ENCODE peak calls at places on chromosomes 6 and 20, in six cellular contexts. Q is WERI-Rb-1, X is choroid plexus epithelial cell, U is neural progenitor cell, H is GM10248, I is AG09319. J is an unnamed sample.

GRCh38 chr6:48689498-48689897 is 578.5 kb upstream of the PTCHD4 start:
- DNase-seq in Q (no peak), X (peak; percentile 6), U (no peak), H (no peak), I (no peak), J (no peak)

GRCh38 chr6:70099732-70100131 is 203.2 kb downstream of the COL9A1 start:
- DNase-seq in Q (no peak), X (no peak), U (no peak), H (no peak), I (no peak), J (no peak)

GRCh38 chr6:161226005-161226964 is 47.6 kb downstream of the AGPAT4 start:
- DNase-seq in Q (no peak), X (no peak), U (no peak), H (peak; percentile 32), I (no peak), J (no peak)

GRCh38 chr6:27286141-27286540 is 25.9 kb downstream of the POM121L2 start:
- DNase-seq in Q (no peak), X (no peak), U (no peak), H (no peak), I (no peak), J (no peak)

GRCh38 chr20:17845701-17846475 is 122.7 kb downstream of the SNX5 start:
- DNase-seq in Q (no peak), X (no peak), U (no peak), H (no peak), I (no peak), J (no peak)

GRCh38 chr6:106046854-106047200 is 39.3 kb upstream of the PRDM1 start:
- DNase-seq in Q (no peak), X (no peak), U (no peak), H (no peak), I (no peak), J (no peak)

GRCh38 chr6:145148392-145149175 is 586.7 kb downstream of the EPM2A start:
- DNase-seq in Q (no peak), X (peak; percentile 65), U (no peak), H (no peak), I (peak; percentile 48), J (peak; percentile 88)

GRCh38 chr20:31256959-31257358 is 505 bp upstream of the DEFB115 start:
- DNase-seq in Q (no peak), X (no peak), U (no peak), H (no peak), I (no peak), J (no peak)

GRCh38 chr20:20096421-20096820 is 44.1 kb downstream of the CFAP61 start:
- DNase-seq in Q (no peak), X (no peak), U (no peak), H (no peak), I (no peak), J (no peak)

GRCh38 chr20:53929974-53930650 is 140.3 kb downstream of the BCAS1 start:
- DNase-seq in Q (no peak), X (no peak), U (no peak), H (peak; percentile 57), I (no peak), J (no peak)

GRCh38 chr6:84449220-84449619 is 221.8 kb upstream of the CEP162 start:
- DNase-seq in Q (no peak), X (peak; percentile 66), U (peak; percentile 18), H (no peak), I (no peak), J (no peak)

GRCh38 chr6:87897581-87898147 is 150.0 kb upstream of the SPACA1 start:
- DNase-seq in Q (no peak), X (peak; percentile 65), U (no peak), H (no peak), I (no peak), J (no peak)

GRCh38 chr6:33428219-33428890 is 8.5 kb downstream of the SYNGAP1 start:
- DNase-seq in Q (peak; percentile 66), X (no peak), U (peak; percentile 50), H (no peak), I (no peak), J (peak; percentile 34)

GRCh38 chr20:57460781-57461465 is 64.0 kb downstream of the CTCFL start:
- DNase-seq in Q (no peak), X (no peak), U (peak; percentile 29), H (no peak), I (no peak), J (no peak)

GRCh38 chr6:169424821-169425240 is 171.2 kb upstream of the THBS2 start:
- DNase-seq in Q (no peak), X (peak; percentile 60), U (no peak), H (no peak), I (no peak), J (no peak)

GRCh38 chr6:138572200-138572875 is 73.0 kb upstream of the NHSL1 start:
- DNase-seq in Q (no peak), X (peak; percentile 94), U (peak; percentile 91), H (no peak), I (peak; percentile 44), J (peak; percentile 70)

GRCh38 chr6:141313986-141314385 is 818.7 kb upstream of the GJE1 start:
- DNase-seq in Q (no peak), X (no peak), U (peak; percentile 21), H (no peak), I (no peak), J (no peak)

GRCh38 chr6:57127763-57128162 is 37.8 kb downstream of the ZNF451 start:
- DNase-seq in Q (no peak), X (no peak), U (no peak), H (no peak), I (no peak), J (no peak)

GRCh38 chr6:138640028-138640427 is 133.5 kb upstream of the CCDC28A start:
- DNase-seq in Q (no peak), X (no peak), U (no peak), H (no peak), I (no peak), J (no peak)

GRCh38 chr20:18414140-18414539 is 52.7 kb downstream of the DZANK1 start:
- DNase-seq in Q (no peak), X (no peak), U (no peak), H (no peak), I (no peak), J (no peak)

GRCh38 chr20:63963784-63964301 is 5.9 kb downstream of the ZNF512B start:
- DNase-seq in Q (no peak), X (no peak), U (no peak), H (no peak), I (no peak), J (no peak)

GRCh38 chr6:160163425-160163824 is 41.8 kb downstream of the SLC22A1 start:
- DNase-seq in Q (no peak), X (no peak), U (no peak), H (no peak), I (no peak), J (no peak)

GRCh38 chr6:168961257-168961656 is 292.4 kb downstream of the THBS2 start:
- DNase-seq in Q (no peak), X (no peak), U (no peak), H (no peak), I (no peak), J (no peak)

GRCh38 chr6:1972961-1973360 is 272.4 kb downstream of the GMDS start:
- DNase-seq in Q (no peak), X (no peak), U (no peak), H (no peak), I (no peak), J (no peak)

GRCh38 chr20:31822421-31823330 is 3.5 kb downstream of the MYLK2 start:
- DNase-seq in Q (peak; percentile 73), X (peak; percentile 74), U (peak; percentile 89), H (peak; percentile 92), I (no peak), J (peak; percentile 71)

GRCh38 chr6:26414281-26414680 is 12.2 kb downstream of the BTN3A1 start:
- DNase-seq in Q (no peak), X (no peak), U (no peak), H (no peak), I (no peak), J (no peak)

GRCh38 chr6:166286831-166287271 is 21.3 kb downstream of the PRR18 start:
- DNase-seq in Q (no peak), X (no peak), U (no peak), H (peak; percentile 51), I (no peak), J (no peak)

DNA sequence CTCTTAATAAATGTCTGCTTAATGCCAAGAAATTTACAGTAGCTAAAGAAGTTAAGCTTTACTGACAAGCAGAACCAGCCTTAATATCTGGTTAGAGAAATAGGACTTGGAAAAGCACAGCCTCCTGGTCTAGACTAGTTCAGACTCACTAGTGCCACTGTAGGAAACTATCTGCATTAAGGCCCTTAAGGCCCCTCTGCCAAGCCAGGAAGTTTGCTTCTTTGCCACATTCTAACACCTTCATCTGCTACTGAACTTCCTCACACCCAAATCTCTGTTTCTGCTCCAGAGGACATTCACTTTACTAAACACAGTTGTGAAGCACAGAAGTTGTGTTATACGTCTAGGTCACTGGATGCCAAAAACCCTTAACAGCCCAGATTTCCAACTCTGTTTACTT is 302.8 kb downstream of the BTBD9 start:
- DNase-seq in Q (no peak), X (no peak), U (no peak), H (no peak), I (no peak), J (no peak)
- TF ChIP-seq CTCF in Q (no peak), X (no peak), U (no peak), H (no peak), I (no peak), J (no peak)

DNA sequence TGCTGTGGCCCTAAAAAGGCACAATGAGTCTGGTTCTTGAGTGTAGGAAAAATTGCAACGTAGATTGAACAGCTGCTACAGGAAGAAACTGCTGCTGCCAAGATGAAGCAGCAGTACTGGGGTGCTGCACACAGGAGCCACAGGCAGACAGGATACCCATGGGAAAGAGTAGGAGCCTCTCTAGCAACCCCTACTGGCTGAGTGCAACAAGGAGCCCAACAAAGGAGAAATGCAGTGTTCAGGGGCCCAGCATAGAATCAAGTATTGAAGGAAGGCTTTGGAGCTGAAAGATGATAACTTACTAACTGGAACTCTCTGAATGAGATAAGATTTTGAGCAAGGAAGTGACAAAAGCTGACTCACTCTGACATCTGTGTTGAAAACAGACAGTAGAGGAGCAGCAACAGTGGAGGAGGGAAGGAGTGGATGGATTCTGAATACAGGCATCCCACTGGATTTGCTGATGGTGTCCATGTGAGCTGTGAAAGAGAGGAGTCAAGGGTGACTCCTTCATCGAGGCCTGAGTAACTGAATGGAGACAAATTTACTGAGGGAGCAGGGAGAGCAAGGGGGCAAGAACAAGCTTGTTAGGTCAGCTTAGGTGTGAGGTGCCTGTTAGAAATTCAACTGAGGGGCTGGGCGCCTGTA is 534.7 kb upstream of the JARID2 start:
- DNase-seq in Q (peak; percentile 74), X (peak; percentile 91), U (peak; percentile 40), H (peak; percentile 60), I (no peak), J (peak; percentile 86)
- TF ChIP-seq CTCF in Q (peak; percentile 95), X (peak; percentile 92), U (peak; percentile 48), H (peak; percentile 62), I (peak; percentile 64), J (peak; percentile 83)

DNA sequence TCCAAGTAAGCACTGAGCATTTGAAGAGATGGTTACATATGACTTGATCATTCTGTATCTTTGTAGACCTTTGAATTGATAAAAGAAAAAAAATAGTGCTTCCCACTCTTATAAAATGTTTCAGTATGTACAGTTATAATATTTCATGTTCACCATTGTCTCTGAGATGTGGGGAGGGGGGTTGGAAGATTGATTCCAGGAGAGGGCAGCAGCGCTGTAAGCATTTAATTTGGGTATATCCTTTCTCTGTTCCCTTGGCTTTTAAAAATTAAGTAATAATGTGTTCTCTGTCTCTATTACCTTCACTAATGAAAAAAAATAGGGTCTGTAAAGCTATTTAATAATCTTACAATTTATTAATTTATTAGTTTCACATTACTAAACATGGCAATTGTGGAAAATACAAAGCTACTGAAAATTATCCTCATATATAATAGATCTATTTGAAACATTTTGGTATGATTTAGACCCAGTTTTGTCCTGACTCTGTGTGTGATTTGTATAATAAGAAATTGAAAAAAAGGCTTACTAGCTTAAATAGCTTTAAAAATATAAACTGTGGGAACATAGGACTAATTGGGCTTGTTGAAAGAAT is 341.2 kb downstream of the CDKAL1 start:
- DNase-seq in Q (peak; percentile 47), X (peak; percentile 83), U (peak; percentile 33), H (no peak), I (no peak), J (no peak)
- TF ChIP-seq CTCF in Q (peak; percentile 46), X (peak; percentile 75), U (peak; percentile 69), H (no peak), I (peak; percentile 48), J (peak; percentile 65)

GRCh38 chr6:157714153-157714490 is 108.9 kb upstream of the SNX9 start:
- DNase-seq in Q (no peak), X (peak; percentile 23), U (no peak), H (no peak), I (peak; percentile 73), J (peak; percentile 85)
- TF ChIP-seq CTCF in Q (peak; percentile 7), X (no peak), U (no peak), H (no peak), I (peak; percentile 28), J (peak; percentile 56)